ENCODE peak calls at places on chromosomes 4 and X, in four cellular contexts. J is T-helper 17 cell, U is adipocyte, A is 8988T. O is an unnamed sample.

GRCh38 chrX:18996536-18996935 is 12.6 kb upstream of the PHKA2 start:
- DNase-seq in J (no peak), U (no peak), A (no peak), O (no peak)

GRCh38 chr4:898869-899555 is 33.1 kb downstream of the GAK start:
- DNase-seq in J (no peak), U (no peak), A (no peak), O (no peak)

GRCh38 chrX:12979630-12980015 is 4.7 kb downstream of the TMSB4X start:
- DNase-seq in J (no peak), U (peak), A (no peak), O (no peak)

GRCh38 chr4:39348371-39349265 is 17.5 kb downstream of the RFC1 start:
- DNase-seq in J (no peak), U (peak), A (no peak), O (peak)

GRCh38 chr4:155530857-155531256 is 135.8 kb upstream of the GUCY1A1 start:
- DNase-seq in J (no peak), U (no peak), A (no peak), O (no peak)

GRCh38 chr4:122827258-122827887 is 742 bp downstream of the FGF2 start:
- DNase-seq in J (peak), U (peak), A (peak), O (peak)

GRCh38 chrX:149208285-149208684 is 296.8 kb downstream of the IDS start:
- DNase-seq in J (no peak), U (no peak), A (no peak), O (no peak)

GRCh38 chr4:139243448-139244365 is 36.3 kb downstream of the MGARP start:
- DNase-seq in J (no peak), U (peak), A (no peak), O (no peak)

GRCh38 chr4:4480685-4481393 is 61.0 kb downstream of the STX18 start:
- DNase-seq in J (no peak), U (peak), A (no peak), O (no peak)

GRCh38 chr4:6706173-6706572 is 3.5 kb downstream of the MRFAP1L1 start:
- DNase-seq in J (no peak), U (no peak), A (no peak), O (no peak)

O was measured in K562.